ENCODE peak calls at places on chromosomes 13 and 19, in four cellular contexts. One of them, this sample, is unnamed.

GRCh38 chr13:109684836-109685602 is 101.4 kb downstream of the IRS2 start:
- DNase-seq in cardiac fibroblast: peak; percentile 81
- DNase-seq in pons: no peak
- DNase-seq in T-helper 17 cell: no peak
- DNase-seq in this sample: no peak

GRCh38 chr13:44605275-44605674 is 29.1 kb upstream of the TSC22D1 start:
- DNase-seq in cardiac fibroblast: peak; percentile 32
- DNase-seq in pons: no peak
- DNase-seq in T-helper 17 cell: no peak
- DNase-seq in this sample: no peak

GRCh38 chr19:53132231-53132991 is at the start of gene ZNF415:
- DNase-seq in cardiac fibroblast: peak; percentile 65
- DNase-seq in pons: peak; percentile 63
- DNase-seq in T-helper 17 cell: no peak
- DNase-seq in this sample: peak; percentile 3

GRCh38 chr19:17103177-17103576 is 27.6 kb downstream of the MYO9B start:
- DNase-seq in cardiac fibroblast: peak; percentile 50
- DNase-seq in pons: no peak
- DNase-seq in T-helper 17 cell: no peak
- DNase-seq in this sample: no peak

GRCh38 chr13:91368676-91369425 is 21.4 kb downstream of the MIR17HG start:
- DNase-seq in cardiac fibroblast: peak; percentile 14
- DNase-seq in pons: no peak
- DNase-seq in T-helper 17 cell: no peak
- DNase-seq in this sample: no peak

GRCh38 chr13:38530492-38530891 is 156.4 kb upstream of the FREM2 start:
- DNase-seq in cardiac fibroblast: peak; percentile 31
- DNase-seq in pons: peak; percentile 28
- DNase-seq in T-helper 17 cell: no peak
- DNase-seq in this sample: no peak

GRCh38 chr13:99206226-99206625 is 5.6 kb downstream of the UBAC2 start:
- DNase-seq in cardiac fibroblast: no peak
- DNase-seq in pons: no peak
- DNase-seq in T-helper 17 cell: no peak
- DNase-seq in this sample: no peak

GRCh38 chr13:45298206-45298505 is 42.8 kb downstream of the TPT1 start:
- DNase-seq in cardiac fibroblast: no peak
- DNase-seq in pons: no peak
- DNase-seq in T-helper 17 cell: no peak
- DNase-seq in this sample: no peak

GRCh38 chr13:73417012-73417615 is 358.3 kb downstream of the KLF5 start:
- DNase-seq in cardiac fibroblast: peak; percentile 3
- DNase-seq in pons: no peak
- DNase-seq in T-helper 17 cell: no peak
- DNase-seq in this sample: no peak

GRCh38 chr19:8261881-8262280 is 46.3 kb downstream of the CD320 start:
- DNase-seq in cardiac fibroblast: no peak
- DNase-seq in pons: no peak
- DNase-seq in T-helper 17 cell: no peak
- DNase-seq in this sample: no peak

GRCh38 chr13:89925107-89925506 is 1422.4 kb upstream of the MIR17HG start:
- DNase-seq in cardiac fibroblast: peak; percentile 55
- DNase-seq in pons: peak; percentile 40
- DNase-seq in T-helper 17 cell: no peak
- DNase-seq in this sample: no peak

GRCh38 chr13:75371223-75371622 is 110.7 kb downstream of the TBC1D4 start:
- DNase-seq in cardiac fibroblast: no peak
- DNase-seq in pons: no peak
- DNase-seq in T-helper 17 cell: no peak
- DNase-seq in this sample: no peak

GRCh38 chr13:99655351-99656091 is 154.2 kb downstream of the TM9SF2 start:
- DNase-seq in cardiac fibroblast: no peak
- DNase-seq in pons: no peak
- DNase-seq in T-helper 17 cell: no peak
- DNase-seq in this sample: no peak

GRCh38 chr13:40026174-40026585 is 370.7 kb downstream of the COG6 start:
- DNase-seq in cardiac fibroblast: no peak
- DNase-seq in pons: no peak
- DNase-seq in T-helper 17 cell: no peak
- DNase-seq in this sample: no peak

GRCh38 chr19:20423381-20424207 is 142.0 kb downstream of the ZNF737 start:
- DNase-seq in cardiac fibroblast: peak; percentile 79
- DNase-seq in pons: peak; percentile 65
- DNase-seq in T-helper 17 cell: no peak
- DNase-seq in this sample: no peak

GRCh38 chr13:107124129-107124718 is 556.3 kb upstream of the ARGLU1 start:
- DNase-seq in cardiac fibroblast: peak; percentile 10
- DNase-seq in pons: peak; percentile 33
- DNase-seq in T-helper 17 cell: no peak
- DNase-seq in this sample: no peak

GRCh38 chr13:101127741-101128353 is 288.5 kb downstream of the NALCN start:
- DNase-seq in cardiac fibroblast: peak; percentile 63
- DNase-seq in pons: peak; percentile 70
- DNase-seq in T-helper 17 cell: no peak
- DNase-seq in this sample: no peak

GRCh38 chr13:32728327-32728726 is 142.1 kb downstream of the PDS5B start:
- DNase-seq in cardiac fibroblast: no peak
- DNase-seq in pons: no peak
- DNase-seq in T-helper 17 cell: no peak
- DNase-seq in this sample: no peak

GRCh38 chr13:28541966-28542365 is 47.0 kb upstream of the FLT1 start:
- DNase-seq in cardiac fibroblast: peak; percentile 83
- DNase-seq in pons: no peak
- DNase-seq in T-helper 17 cell: no peak
- DNase-seq in this sample: no peak

GRCh38 chr19:13902993-13903555 is 2.8 kb downstream of the BRME1 start:
- DNase-seq in cardiac fibroblast: no peak
- DNase-seq in pons: no peak
- DNase-seq in T-helper 17 cell: no peak
- DNase-seq in this sample: no peak

GRCh38 chr19:10752237-10752912 is 34.5 kb downstream of the DNM2 start:
- DNase-seq in cardiac fibroblast: no peak
- DNase-seq in pons: peak; percentile 96
- DNase-seq in T-helper 17 cell: no peak
- DNase-seq in this sample: no peak

GRCh38 chr19:36605839-36606478 is 846 bp downstream of the ZNF382 start:
- DNase-seq in cardiac fibroblast: peak; percentile 4
- DNase-seq in pons: no peak
- DNase-seq in T-helper 17 cell: no peak
- DNase-seq in this sample: no peak

This sample was measured in effector CD4-positive, alpha-beta T cell.